ENCODE peak calls at places on chromosomes 11 and 22, in nine cellular contexts. W, H, J, M, Z, I, E, L and U are unnamed samples.

GRCh38 chr11:46273511-46274205 is 3.8 kb upstream of the CREB3L1 start:
- DNase-seq in W (no peak), H (no peak), J (peak; percentile 51), M (peak; percentile 25), Z (no peak), I (peak; percentile 80), E (no peak), L (no peak), U (peak; percentile 27)

GRCh38 chr11:44524751-44525171 is 40.7 kb upstream of the CD82 start:
- DNase-seq in W (no peak), H (no peak), J (no peak), M (no peak), Z (no peak), I (no peak), E (no peak), L (no peak), U (peak; percentile 71)

GRCh38 chr11:107275632-107276031 is 182.0 kb downstream of the CWF19L2 start:
- DNase-seq in W (no peak), H (no peak), J (no peak), M (no peak), Z (no peak), I (no peak), E (no peak), L (no peak), U (no peak)

GRCh38 chr11:11435673-11436072 is 82.6 kb upstream of the CSNK2A3 start:
- DNase-seq in W (no peak), H (no peak), J (no peak), M (no peak), Z (no peak), I (no peak), E (no peak), L (no peak), U (no peak)

GRCh38 chr11:47886096-47886495 is 37.9 kb upstream of the NUP160 start:
- DNase-seq in W (no peak), H (no peak), J (peak; percentile 49), M (no peak), Z (no peak), I (peak; percentile 26), E (no peak), L (no peak), U (no peak)

GRCh38 chr11:20013346-20014066 is 146.8 kb downstream of the DBX1 start:
- DNase-seq in W (no peak), H (no peak), J (no peak), M (peak; percentile 81), Z (peak; percentile 33), I (no peak), E (no peak), L (no peak), U (no peak)

GRCh38 chr11:130652671-130653335 is 204.4 kb downstream of the ADAMTS15 start:
- DNase-seq in W (no peak), H (no peak), J (peak; percentile 13), M (no peak), Z (no peak), I (no peak), E (no peak), L (no peak), U (no peak)

GRCh38 chr11:117929568-117930207 is 486 bp upstream of the TMPRSS13 start:
- DNase-seq in W (no peak), H (no peak), J (no peak), M (no peak), Z (no peak), I (no peak), E (no peak), L (no peak), U (no peak)

GRCh38 chr11:58358969-58359368 is at the start of gene OR5B17:
- DNase-seq in W (no peak), H (no peak), J (no peak), M (no peak), Z (no peak), I (no peak), E (no peak), L (no peak), U (no peak)

GRCh38 chr22:29517215-29517908 is 36.2 kb downstream of the THOC5 start:
- DNase-seq in W (no peak), H (no peak), J (no peak), M (no peak), Z (no peak), I (no peak), E (no peak), L (no peak), U (no peak)

GRCh38 chr22:26479792-26480610 is 3.6 kb downstream of the HPS4 start:
- DNase-seq in W (peak; percentile 45), H (no peak), J (no peak), M (peak; percentile 75), Z (no peak), I (peak; percentile 30), E (no peak), L (no peak), U (no peak)

GRCh38 chr11:115764172-115764571 is 260.0 kb upstream of the CADM1 start:
- DNase-seq in W (no peak), H (no peak), J (no peak), M (no peak), Z (no peak), I (no peak), E (no peak), L (no peak), U (no peak)

GRCh38 chr11:75525433-75526191 is at the start of gene GDPD5:
- DNase-seq in W (peak; percentile 68), H (peak; percentile 97), J (peak; percentile 55), M (peak; percentile 78), Z (peak; percentile 88), I (peak; percentile 76), E (peak; percentile 74), L (peak; percentile 79), U (peak; percentile 97)

GRCh38 chr22:42688241-42688913 is 32.3 kb downstream of the A4GALT start:
- DNase-seq in W (peak; percentile 9), H (peak; percentile 84), J (peak; percentile 74), M (peak; percentile 67), Z (peak; percentile 34), I (peak; percentile 73), E (no peak), L (no peak), U (peak; percentile 38)

GRCh38 chr22:37560682-37561208 is 465 bp downstream of the CDC42EP1 start:
- DNase-seq in W (no peak), H (peak; percentile 49), J (peak; percentile 43), M (no peak), Z (no peak), I (no peak), E (no peak), L (no peak), U (peak; percentile 39)

GRCh38 chr11:66335531-66336233 is 552 bp downstream of the RIN1 start:
- DNase-seq in W (no peak), H (no peak), J (peak; percentile 55), M (no peak), Z (no peak), I (no peak), E (no peak), L (no peak), U (no peak)

GRCh38 chr11:100930185-100930778 is 199.3 kb downstream of the PGR start:
- DNase-seq in W (peak; percentile 82), H (peak; percentile 27), J (peak; percentile 67), M (peak; percentile 57), Z (peak; percentile 12), I (no peak), E (no peak), L (no peak), U (peak; percentile 33)

GRCh38 chr11:75642402-75643113 is 26.3 kb downstream of the MAP6 start:
- DNase-seq in W (peak; percentile 36), H (no peak), J (no peak), M (no peak), Z (no peak), I (no peak), E (no peak), L (no peak), U (no peak)

GRCh38 chr11:134120143-134120850 is 51.4 kb downstream of the JAM3 start:
- DNase-seq in W (peak; percentile 84), H (no peak), J (peak; percentile 77), M (peak; percentile 66), Z (no peak), I (peak; percentile 23), E (no peak), L (no peak), U (no peak)

GRCh38 chr11:120182790-120183491 is 27.9 kb upstream of the OAF start:
- DNase-seq in W (peak; percentile 30), H (peak; percentile 60), J (peak; percentile 23), M (peak; percentile 31), Z (peak; percentile 44), I (peak; percentile 91), E (no peak), L (no peak), U (peak; percentile 42)

GRCh38 chr11:134478611-134479010 is 66.6 kb upstream of the B3GAT1 start:
- DNase-seq in W (no peak), H (no peak), J (no peak), M (no peak), Z (no peak), I (no peak), E (no peak), L (no peak), U (no peak)

GRCh38 chr11:129865701-129866100 is 29.7 kb downstream of the NFRKB start:
- DNase-seq in W (no peak), H (no peak), J (no peak), M (no peak), Z (no peak), I (no peak), E (peak; percentile 17), L (no peak), U (no peak)

GRCh38 chr22:49450521-49450920 is 377.2 kb downstream of the BRD1 start:
- DNase-seq in W (no peak), H (no peak), J (no peak), M (no peak), Z (no peak), I (no peak), E (no peak), L (no peak), U (peak; percentile 20)

GRCh38 chr11:78223320-78223954 is 34.7 kb downstream of the USP35 start:
- DNase-seq in W (no peak), H (no peak), J (no peak), M (no peak), Z (no peak), I (no peak), E (no peak), L (no peak), U (no peak)

GRCh38 chr11:57842873-57843272 is 81.3 kb downstream of the CTNND1 start:
- DNase-seq in W (no peak), H (no peak), J (no peak), M (no peak), Z (no peak), I (no peak), E (no peak), L (no peak), U (no peak)

GRCh38 chr11:86931059-86931964 is 23.9 kb downstream of the FZD4 start:
- DNase-seq in W (no peak), H (no peak), J (no peak), M (no peak), Z (no peak), I (no peak), E (no peak), L (no peak), U (peak; percentile 61)

GRCh38 chr22:19180234-19180633 is 1.7 kb upstream of the SLC25A1 start:
- DNase-seq in W (no peak), H (no peak), J (no peak), M (no peak), Z (no peak), I (no peak), E (no peak), L (no peak), U (no peak)

GRCh38 chr11:86923993-86924766 is 31.0 kb downstream of the FZD4 start:
- DNase-seq in W (no peak), H (no peak), J (no peak), M (no peak), Z (no peak), I (no peak), E (no peak), L (no peak), U (no peak)

GRCh38 chr11:131906963-131907362 is 536.5 kb downstream of the NTM start:
- DNase-seq in W (peak; percentile 70), H (no peak), J (no peak), M (no peak), Z (no peak), I (no peak), E (no peak), L (no peak), U (no peak)

GRCh38 chr22:47291565-47292495 is 529.4 kb downstream of the TBC1D22A start:
- DNase-seq in W (no peak), H (no peak), J (no peak), M (no peak), Z (no peak), I (no peak), E (no peak), L (no peak), U (no peak)

GRCh38 chr11:61369372-61370348 is 7.5 kb downstream of the TMEM138 start:
- DNase-seq in W (peak; percentile 31), H (no peak), J (peak; percentile 92), M (no peak), Z (no peak), I (no peak), E (no peak), L (no peak), U (no peak)